ENCODE peak calls at places on chromosomes 6 and 20, in five cellular contexts. One of them, this sample, is unnamed.

GRCh38 chr6:113246186-113246585 is 611.0 kb upstream of the MARCKS start:
- DNase-seq in fibroblast of pulmonary artery: peak; percentile 1
- DNase-seq in IMR-90: peak; percentile 56
- DNase-seq in aorta: no peak
- DNase-seq in neural progenitor cell: no peak
- DNase-seq in this sample: no peak

GRCh38 chr6:27188885-27189418 is 58.5 kb upstream of the PRSS16 start:
- DNase-seq in fibroblast of pulmonary artery: peak; percentile 88
- DNase-seq in IMR-90: peak; percentile 83
- DNase-seq in aorta: peak; percentile 62
- DNase-seq in neural progenitor cell: peak; percentile 91
- DNase-seq in this sample: peak; percentile 71

GRCh38 chr6:28587746-28588075 is 62.0 kb downstream of the GPX5 start:
- DNase-seq in fibroblast of pulmonary artery: peak; percentile 10
- DNase-seq in IMR-90: no peak
- DNase-seq in aorta: no peak
- DNase-seq in neural progenitor cell: peak; percentile 37
- DNase-seq in this sample: no peak

GRCh38 chr6:16903470-16903869 is 142.2 kb upstream of the ATXN1 start:
- DNase-seq in fibroblast of pulmonary artery: peak; percentile 50
- DNase-seq in IMR-90: peak; percentile 83
- DNase-seq in aorta: no peak
- DNase-seq in neural progenitor cell: no peak
- DNase-seq in this sample: no peak

GRCh38 chr20:39049148-39049547 is 87.0 kb downstream of the DHX35 start:
- DNase-seq in fibroblast of pulmonary artery: no peak
- DNase-seq in IMR-90: no peak
- DNase-seq in aorta: no peak
- DNase-seq in neural progenitor cell: no peak
- DNase-seq in this sample: no peak

GRCh38 chr20:1119128-1119505 is 715 bp downstream of the PSMF1 start:
- DNase-seq in fibroblast of pulmonary artery: no peak
- DNase-seq in IMR-90: no peak
- DNase-seq in aorta: no peak
- DNase-seq in neural progenitor cell: no peak
- DNase-seq in this sample: no peak

GRCh38 chr20:18279231-18279630 is 9.1 kb upstream of the ZNF133 start:
- DNase-seq in fibroblast of pulmonary artery: no peak
- DNase-seq in IMR-90: no peak
- DNase-seq in aorta: no peak
- DNase-seq in neural progenitor cell: no peak
- DNase-seq in this sample: peak; percentile 79

GRCh38 chr20:3560578-3560977 is 89.8 kb downstream of the ATRN start:
- DNase-seq in fibroblast of pulmonary artery: no peak
- DNase-seq in IMR-90: peak; percentile 36
- DNase-seq in aorta: no peak
- DNase-seq in neural progenitor cell: no peak
- DNase-seq in this sample: peak; percentile 17

GRCh38 chr6:72032056-72032455 is 145.7 kb downstream of the RIMS1 start:
- DNase-seq in fibroblast of pulmonary artery: no peak
- DNase-seq in IMR-90: no peak
- DNase-seq in aorta: no peak
- DNase-seq in neural progenitor cell: no peak
- DNase-seq in this sample: peak; percentile 74

GRCh38 chr6:139068846-139069245 is 40.3 kb downstream of the ABRACL start:
- DNase-seq in fibroblast of pulmonary artery: no peak
- DNase-seq in IMR-90: no peak
- DNase-seq in aorta: no peak
- DNase-seq in neural progenitor cell: no peak
- DNase-seq in this sample: no peak

GRCh38 chr20:12315652-12316051 is 398.0 kb downstream of the BTBD3 start:
- DNase-seq in fibroblast of pulmonary artery: no peak
- DNase-seq in IMR-90: no peak
- DNase-seq in aorta: no peak
- DNase-seq in neural progenitor cell: no peak
- DNase-seq in this sample: no peak

GRCh38 chr6:37258405-37258704 is 411 bp upstream of the TMEM217 start:
- DNase-seq in fibroblast of pulmonary artery: no peak
- DNase-seq in IMR-90: no peak
- DNase-seq in aorta: no peak
- DNase-seq in neural progenitor cell: no peak
- DNase-seq in this sample: no peak

DNA sequence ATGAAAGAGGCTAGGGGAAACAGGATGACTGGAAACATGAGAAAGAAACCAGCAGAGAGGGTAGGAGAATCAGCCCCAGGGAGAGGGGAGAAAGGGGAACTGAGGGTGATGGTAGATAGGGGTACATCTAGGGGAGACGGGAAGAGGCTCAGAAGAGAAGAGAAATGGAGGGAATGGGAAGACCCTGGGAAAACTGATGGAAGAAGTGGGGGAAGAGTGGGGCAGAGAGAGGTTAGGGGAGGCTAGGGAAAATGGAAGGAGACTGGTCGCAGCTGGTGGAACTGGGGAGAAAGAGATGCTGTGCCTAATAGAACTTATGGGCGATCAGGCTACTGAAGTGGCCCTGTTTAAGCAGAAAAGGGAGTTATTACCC is 548 bp downstream of the PROCR start:
- DNase-seq in fibroblast of pulmonary artery: no peak
- DNase-seq in IMR-90: no peak
- DNase-seq in aorta: no peak
- DNase-seq in neural progenitor cell: no peak
- DNase-seq in this sample: no peak
- H3K4me3 ChIP-seq in fibroblast of pulmonary artery: peak overlapping the region; percentile 61
- H3K4me3 ChIP-seq in IMR-90: peak overlapping the region; percentile 53
- H3K4me3 ChIP-seq in aorta: peak overlapping the region; percentile 24
- H3K4me3 ChIP-seq in neural progenitor cell: no peak overlapping the region
- H3K4me3 ChIP-seq in this sample: peak overlapping the region; percentile 65

DNA sequence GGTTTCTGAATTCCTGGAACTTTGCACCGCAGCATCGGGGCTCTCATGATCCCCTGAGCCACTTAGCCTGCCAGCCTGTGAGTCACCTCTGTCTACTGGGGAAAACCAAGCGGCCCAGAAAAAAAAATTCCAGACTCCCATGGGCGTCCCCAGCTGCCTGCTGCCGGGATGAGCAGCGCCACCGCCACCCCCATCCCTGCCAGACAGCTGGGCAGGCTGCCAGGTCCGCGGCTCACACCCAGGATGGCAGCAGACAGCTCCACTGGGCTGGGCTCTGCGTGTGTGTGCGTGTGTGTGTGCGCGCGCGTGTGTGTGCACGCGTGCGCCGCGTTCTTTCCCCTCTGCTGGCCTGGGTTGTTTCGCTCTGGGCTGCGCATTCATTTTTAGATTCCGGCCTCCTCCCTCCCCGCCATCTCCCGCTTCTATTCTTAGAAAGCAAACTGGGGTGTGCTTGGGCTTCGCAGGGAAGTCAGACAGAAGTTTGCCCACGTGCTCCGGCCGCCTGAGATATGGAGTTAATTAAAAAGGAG is 38.9 kb upstream of the PMEPA1 start:
- DNase-seq in fibroblast of pulmonary artery: peak; percentile 56
- DNase-seq in IMR-90: peak; percentile 50
- DNase-seq in aorta: peak; percentile 96
- DNase-seq in neural progenitor cell: peak; percentile 32
- DNase-seq in this sample: peak; percentile 91
- H3K4me3 ChIP-seq in fibroblast of pulmonary artery: peak overlapping the region; percentile 27
- H3K4me3 ChIP-seq in IMR-90: peak overlapping the region; percentile 19
- H3K4me3 ChIP-seq in aorta: no peak overlapping the region
- H3K4me3 ChIP-seq in neural progenitor cell: no peak overlapping the region
- H3K4me3 ChIP-seq in this sample: peak overlapping the region; percentile 39

GRCh38 chr20:50113420-50114224 is 672 bp upstream of the UBE2V1 start:
- DNase-seq in fibroblast of pulmonary artery: no peak
- DNase-seq in IMR-90: no peak
- DNase-seq in aorta: no peak
- DNase-seq in neural progenitor cell: no peak
- DNase-seq in this sample: no peak

GRCh38 chr20:50112512-50113419 is at the start of gene UBE2V1:
- DNase-seq in fibroblast of pulmonary artery: peak; percentile 86
- DNase-seq in IMR-90: peak; percentile 81
- DNase-seq in aorta: peak; percentile 96
- DNase-seq in neural progenitor cell: peak; percentile 94
- DNase-seq in this sample: peak; percentile 85

GRCh38 chr20:50115591-50116367 is 2.8 kb upstream of the UBE2V1 start:
- DNase-seq in fibroblast of pulmonary artery: peak; percentile 98
- DNase-seq in IMR-90: peak; percentile 97
- DNase-seq in aorta: peak; percentile 98
- DNase-seq in neural progenitor cell: peak; percentile 97
- DNase-seq in this sample: peak; percentile 91

GRCh38 chr20:50116368-50116999 is 3.5 kb upstream of the UBE2V1 start:
- DNase-seq in fibroblast of pulmonary artery: no peak
- DNase-seq in IMR-90: no peak
- DNase-seq in aorta: no peak
- DNase-seq in neural progenitor cell: no peak
- DNase-seq in this sample: no peak

GRCh38 chr20:50115041-50115512 is 2.1 kb upstream of the UBE2V1 start:
- DNase-seq in fibroblast of pulmonary artery: no peak
- DNase-seq in IMR-90: no peak
- DNase-seq in aorta: no peak
- DNase-seq in neural progenitor cell: no peak
- DNase-seq in this sample: no peak
- H3K4me3 ChIP-seq in fibroblast of pulmonary artery: peak overlapping the region; percentile 61
- H3K4me3 ChIP-seq in IMR-90: peak overlapping the region; percentile 56
- H3K4me3 ChIP-seq in aorta: peak overlapping the region; percentile 18
- H3K4me3 ChIP-seq in neural progenitor cell: peak overlapping the region; percentile 73
- H3K4me3 ChIP-seq in this sample: peak overlapping the region; percentile 46

GRCh38 chr6:158387036-158387435 is 74.8 kb downstream of the TULP4 start:
- DNase-seq in fibroblast of pulmonary artery: no peak
- DNase-seq in IMR-90: no peak
- DNase-seq in aorta: no peak
- DNase-seq in neural progenitor cell: no peak
- DNase-seq in this sample: no peak

GRCh38 chr6:158389188-158389919 is 77.1 kb downstream of the TULP4 start:
- DNase-seq in fibroblast of pulmonary artery: peak; percentile 22
- DNase-seq in IMR-90: no peak
- DNase-seq in aorta: no peak
- DNase-seq in neural progenitor cell: no peak
- DNase-seq in this sample: no peak

GRCh38 chr6:158384671-158385110 is 72.4 kb downstream of the TULP4 start:
- DNase-seq in fibroblast of pulmonary artery: no peak
- DNase-seq in IMR-90: peak; percentile 18
- DNase-seq in aorta: no peak
- DNase-seq in neural progenitor cell: no peak
- DNase-seq in this sample: no peak

GRCh38 chr6:158388727-158389126 is 76.5 kb downstream of the TULP4 start:
- DNase-seq in fibroblast of pulmonary artery: no peak
- DNase-seq in IMR-90: no peak
- DNase-seq in aorta: no peak
- DNase-seq in neural progenitor cell: no peak
- DNase-seq in this sample: no peak

GRCh38 chr6:158387578-158387977 is 75.3 kb downstream of the TULP4 start:
- DNase-seq in fibroblast of pulmonary artery: no peak
- DNase-seq in IMR-90: no peak
- DNase-seq in aorta: no peak
- DNase-seq in neural progenitor cell: no peak
- DNase-seq in this sample: no peak
- H3K4me3 ChIP-seq in fibroblast of pulmonary artery: no peak overlapping the region
- H3K4me3 ChIP-seq in IMR-90: no peak overlapping the region
- H3K4me3 ChIP-seq in aorta: no peak overlapping the region
- H3K4me3 ChIP-seq in neural progenitor cell: no peak overlapping the region
- H3K4me3 ChIP-seq in this sample: no peak overlapping the region

This sample was measured in mammary epithelial cell.